ENCODE peak calls at places on chromosomes 6 and 20, in four cellular contexts. W, X, Y and D are unnamed samples.

GRCh38 chr20:50848341-50848808 is 53.5 kb downstream of the BCAS4 start:
- DNase-seq in W (no peak), X (no peak), Y (no peak), D (no peak)

GRCh38 chr6:52423971-52424381 is 3.8 kb downstream of the EFHC1 start:
- DNase-seq in W (no peak), X (peak), Y (no peak), D (no peak)

GRCh38 chr20:24721891-24722530 is 227.1 kb upstream of the CST7 start:
- DNase-seq in W (no peak), X (no peak), Y (peak), D (no peak)

GRCh38 chr6:131602913-131603312 is 25.1 kb downstream of the MED23 start:
- DNase-seq in W (no peak), X (no peak), Y (no peak), D (no peak)

GRCh38 chr20:61408951-61409740 is 157.1 kb downstream of the CDH4 start:
- DNase-seq in W (no peak), X (no peak), Y (no peak), D (no peak)

GRCh38 chr6:131758920-131759319 is 48.1 kb upstream of the CTAGE9 start:
- DNase-seq in W (no peak), X (no peak), Y (no peak), D (no peak)

GRCh38 chr6:4281341-4282293 is 146.2 kb upstream of the ECI2 start:
- DNase-seq in W (no peak), X (no peak), Y (peak), D (no peak)

GRCh38 chr20:1874534-1875168 is 20.6 kb upstream of the SIRPA start:
- DNase-seq in W (no peak), X (peak), Y (no peak), D (no peak)

GRCh38 chr20:13228771-13229170 is 7.7 kb downstream of the ISM1 start:
- DNase-seq in W (no peak), X (no peak), Y (no peak), D (no peak)

GRCh38 chr6:47780510-47781356 is 1.1 kb upstream of the OPN5 start:
- DNase-seq in W (no peak), X (peak), Y (peak), D (peak)

GRCh38 chr6:64467656-64468055 is 832.1 kb downstream of the PHF3 start:
- DNase-seq in W (no peak), X (no peak), Y (no peak), D (no peak)

GRCh38 chr20:39877792-39878191 is 811.2 kb downstream of the MAFB start:
- DNase-seq in W (no peak), X (no peak), Y (no peak), D (no peak)

GRCh38 chr6:71035871-71036270 is 79.0 kb upstream of the B3GAT2 start:
- DNase-seq in W (no peak), X (no peak), Y (no peak), D (no peak)

GRCh38 chr6:111221804-111222203 is 134.5 kb downstream of the SLC16A10 start:
- DNase-seq in W (no peak), X (no peak), Y (no peak), D (no peak)

GRCh38 chr20:34364013-34364382 is 925 bp downstream of the ITCH start:
- DNase-seq in W (no peak), X (no peak), Y (no peak), D (no peak)

GRCh38 chr6:57432162-57432561 is 114.7 kb downstream of the PRIM2 start:
- DNase-seq in W (no peak), X (peak), Y (no peak), D (no peak)

GRCh38 chr6:154239392-154239791 is 117.2 kb downstream of the IPCEF1 start:
- DNase-seq in W (no peak), X (no peak), Y (no peak), D (no peak)

GRCh38 chr20:22946594-22946993 is 88.5 kb upstream of the SSTR4 start:
- DNase-seq in W (no peak), X (no peak), Y (no peak), D (no peak)

GRCh38 chr6:35386989-35387388 is 44.6 kb downstream of the PPARD start:
- DNase-seq in W (no peak), X (no peak), Y (no peak), D (no peak)

GRCh38 chr6:28105286-28105685 is 19.1 kb upstream of the ZSCAN16 start:
- DNase-seq in W (peak), X (no peak), Y (no peak), D (no peak)
- TF ChIP-seq ZNF274 in W (no peak), X (no peak), Y (no peak), D (no peak)

GRCh38 chr6:16681260-16681873 is 79.9 kb downstream of the ATXN1 start:
- DNase-seq in W (no peak), X (peak), Y (no peak), D (peak)
- TF ChIP-seq FOSL1 in W (no peak), X (peak), Y (no peak), D (peak)

GRCh38 chr20:48901326-48901725 is 20.2 kb upstream of the ARFGEF2 start:
- DNase-seq in W (no peak), X (no peak), Y (no peak), D (no peak)

GRCh38 chr20:48899881-48900280 is 21.6 kb upstream of the ARFGEF2 start:
- DNase-seq in W (no peak), X (no peak), Y (no peak), D (no peak)

GRCh38 chr20:48898896-48899513 is 22.5 kb upstream of the ARFGEF2 start:
- DNase-seq in W (no peak), X (no peak), Y (no peak), D (no peak)

GRCh38 chr20:48897298-48898044 is 24.0 kb upstream of the ARFGEF2 start:
- DNase-seq in W (no peak), X (no peak), Y (no peak), D (peak)

GRCh38 chr20:48898210-48898609 is 23.3 kb upstream of the ARFGEF2 start:
- DNase-seq in W (no peak), X (no peak), Y (no peak), D (no peak)
- TF ChIP-seq ZNF274 in W (no peak), X (no peak), Y (no peak), D (no peak)

DNA sequence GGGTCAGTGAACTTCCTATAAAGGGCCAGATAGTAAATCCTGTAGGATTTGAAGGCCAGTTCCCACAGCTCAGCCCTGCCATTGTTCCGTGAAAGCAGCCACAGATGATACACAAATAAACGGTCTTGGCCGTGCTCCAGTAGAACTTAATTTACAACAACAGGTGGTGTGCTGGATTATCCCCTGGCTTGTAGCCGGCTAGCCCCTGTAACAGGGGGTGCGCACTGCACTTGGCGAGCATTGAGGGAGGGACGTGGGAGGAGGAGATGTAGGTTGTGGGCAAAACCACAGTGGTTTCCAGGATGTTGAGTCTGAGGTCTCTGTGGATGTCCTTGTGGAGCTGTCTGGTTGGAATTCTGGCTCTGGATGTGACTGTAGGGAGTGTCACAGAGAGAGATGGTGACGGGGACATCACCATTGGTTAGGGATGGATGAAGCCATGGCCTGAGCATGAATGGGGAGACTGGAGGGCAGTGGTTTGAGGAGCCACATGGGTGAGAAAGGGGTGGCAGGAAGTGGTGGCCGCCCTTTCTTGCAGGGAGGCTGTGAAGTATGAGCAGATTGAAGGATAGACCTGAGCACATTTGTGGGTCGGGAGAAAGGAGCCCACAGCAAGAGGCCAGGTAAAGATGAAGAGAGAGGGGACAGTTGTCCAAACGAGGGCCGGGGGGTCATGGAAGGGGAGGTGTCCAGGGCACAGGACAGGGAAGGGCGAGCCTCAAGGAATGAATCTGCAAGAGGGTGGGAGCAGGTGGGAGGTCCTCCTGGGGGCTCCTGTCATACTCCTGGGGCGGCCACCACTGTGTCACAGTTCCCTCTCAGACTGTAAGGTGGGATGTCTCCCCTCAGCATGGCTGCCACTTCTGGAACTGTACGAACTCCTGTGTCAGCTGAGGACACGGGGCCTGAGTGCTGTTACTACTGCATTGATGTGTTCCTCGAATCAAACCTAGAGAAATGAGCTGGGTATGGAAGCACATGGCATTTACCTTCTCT is 53.6 kb downstream of the CDH26 start:
- DNase-seq in W (no peak), X (no peak), Y (no peak), D (no peak)
- TF ChIP-seq FOSL1 in W (no peak), X (no peak), Y (no peak), D (no peak)

DNA sequence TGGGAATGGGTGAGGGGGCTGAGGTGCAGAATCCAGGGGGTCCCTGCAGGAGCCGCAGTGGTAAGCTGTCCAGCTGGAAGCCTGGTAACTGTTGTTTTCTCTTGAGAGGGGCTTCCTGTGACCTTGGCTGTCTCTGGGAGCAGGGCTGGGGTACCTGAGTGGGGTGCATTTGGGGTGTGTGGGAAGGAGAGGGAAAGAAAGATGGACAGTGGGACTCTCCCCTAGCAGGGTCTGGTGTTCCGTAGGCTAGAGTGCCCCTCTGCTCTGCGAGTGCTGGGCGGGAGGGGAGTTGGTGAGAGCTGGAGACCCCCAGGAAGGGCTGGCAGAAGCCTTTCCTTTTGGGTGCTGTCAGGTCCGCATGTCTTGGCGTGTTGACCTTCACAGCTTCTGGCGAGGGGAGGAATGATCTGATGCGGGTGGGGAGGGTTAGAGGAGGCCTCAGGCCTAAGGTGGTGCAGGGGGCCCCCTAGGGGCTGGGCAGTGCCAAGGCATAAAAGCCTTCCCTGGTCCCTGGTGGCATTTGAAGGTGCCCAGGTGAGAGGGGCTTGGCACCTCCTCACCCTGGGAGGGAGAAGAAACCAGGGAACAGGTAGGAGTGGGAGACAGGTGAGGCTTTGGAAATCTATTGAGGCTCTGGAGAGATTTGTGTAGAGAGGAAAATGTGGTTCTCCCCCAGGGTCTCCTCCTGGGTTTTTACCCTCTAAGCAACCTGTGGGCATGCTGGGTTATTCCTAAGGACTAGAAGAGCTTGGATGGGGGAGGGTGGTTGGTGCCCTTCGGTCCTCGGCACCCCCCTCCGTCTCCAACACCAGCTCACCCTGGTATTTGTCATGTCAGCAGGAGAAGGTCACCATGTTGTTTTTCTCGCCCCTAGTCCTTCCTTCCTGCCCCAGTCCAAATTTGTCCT is 3.3 kb downstream of the VEGFA start:
- DNase-seq in W (peak), X (peak), Y (peak), D (peak)
- TF ChIP-seq ZNF274 in W (no peak), X (no peak), Y (no peak), D (no peak)

GRCh38 chr20:53413188-53413631 is 180.4 kb downstream of the ZNF217 start:
- DNase-seq in W (peak), X (peak), Y (peak), D (peak)
- TF ChIP-seq FOSL1 in W (no peak), X (no peak), Y (no peak), D (no peak)

GRCh38 chr6:74491844-74492374 is 713.9 kb downstream of the COL12A1 start:
- DNase-seq in W (no peak), X (no peak), Y (no peak), D (no peak)

GRCh38 chr6:74492587-74492986 is 713.3 kb downstream of the COL12A1 start:
- DNase-seq in W (no peak), X (no peak), Y (no peak), D (no peak)
- TF ChIP-seq ZNF274 in W (no peak), X (no peak), Y (no peak), D (no peak)